ENCODE peak calls at places on chromosomes 11 and 22, in five cellular contexts. F is EH, R is GM23338, V is anterior cingulate cortex, K is HTR-8/SVneo. W is an unnamed sample.

GRCh38 chr11:14544611-14545010 is 24.4 kb upstream of the PSMA1 start:
- DNase-seq in F (peak), R (no peak), V (no peak), K (no peak), W (no peak)

GRCh38 chr11:117096140-117096972 is 1.9 kb downstream of the SIK3 start:
- DNase-seq in F (peak), R (peak), V (peak), K (peak), W (no peak)

GRCh38 chr11:20388096-20389055 is 860 bp downstream of the PRMT3 start:
- DNase-seq in F (peak), R (no peak), V (no peak), K (no peak), W (no peak)

GRCh38 chr11:35366798-35367197 is 52.6 kb downstream of the SLC1A2 start:
- DNase-seq in F (no peak), R (no peak), V (no peak), K (no peak), W (no peak)

GRCh38 chr11:117950320-117950719 is 21.1 kb upstream of the TMPRSS13 start:
- DNase-seq in F (no peak), R (no peak), V (no peak), K (no peak), W (peak)

GRCh38 chr11:131824766-131825165 is 454.4 kb downstream of the NTM start:
- DNase-seq in F (peak), R (no peak), V (no peak), K (no peak), W (no peak)

GRCh38 chr11:74468058-74468457 is 709 bp upstream of the KCNE3 start:
- DNase-seq in F (no peak), R (peak), V (no peak), K (no peak), W (no peak)

GRCh38 chr11:62905286-62905685 is 15.9 kb downstream of the CHRM1 start:
- DNase-seq in F (no peak), R (no peak), V (no peak), K (no peak), W (no peak)

GRCh38 chr11:80987161-80987560 is 1546.3 kb upstream of the TENM4 start:
- DNase-seq in F (no peak), R (no peak), V (no peak), K (no peak), W (no peak)

GRCh38 chr22:36184433-36185035 is 17.1 kb downstream of the APOL4 start:
- DNase-seq in F (peak), R (no peak), V (peak), K (no peak), W (no peak)

GRCh38 chr11:111793863-111794262 is 27.7 kb upstream of the PPP2R1B start:
- DNase-seq in F (peak), R (no peak), V (no peak), K (no peak), W (no peak)

GRCh38 chr22:23035557-23036277 is 34.6 kb upstream of the GNAZ start:
- DNase-seq in F (no peak), R (no peak), V (no peak), K (no peak), W (no peak)

GRCh38 chr11:12864316-12865156 is 144.6 kb upstream of the RASSF10 start:
- DNase-seq in F (peak), R (peak), V (no peak), K (peak), W (no peak)

GRCh38 chr11:12631651-12632050 is 42.6 kb upstream of the TEAD1 start:
- DNase-seq in F (no peak), R (no peak), V (no peak), K (no peak), W (no peak)

GRCh38 chr11:75105462-75105925 is 8.8 kb upstream of the OR2AT4 start:
- DNase-seq in F (peak), R (peak), V (no peak), K (no peak), W (no peak)

GRCh38 chr11:43736502-43737193 is 56.1 kb downstream of the HSD17B12 start:
- DNase-seq in F (peak), R (no peak), V (no peak), K (no peak), W (no peak)

GRCh38 chr11:26841818-26842457 is 120.1 kb upstream of the SLC5A12 start:
- DNase-seq in F (peak), R (no peak), V (no peak), K (no peak), W (no peak)

GRCh38 chr11:112590778-112591177 is 330.1 kb upstream of the PLET1 start:
- DNase-seq in F (peak), R (peak), V (no peak), K (no peak), W (no peak)

GRCh38 chr11:132408877-132409276 is 1038.5 kb downstream of the NTM start:
- DNase-seq in F (no peak), R (no peak), V (no peak), K (no peak), W (no peak)

GRCh38 chr11:5102246-5102645 is 32.9 kb downstream of the OR52E1 start:
- DNase-seq in F (no peak), R (peak), V (no peak), K (no peak), W (no peak)

GRCh38 chr22:48394787-48395620 is 1432.7 kb downstream of the BRD1 start:
- DNase-seq in F (no peak), R (no peak), V (no peak), K (no peak), W (no peak)

GRCh38 chr11:134497586-134497985 is 85.5 kb upstream of the B3GAT1 start:
- DNase-seq in F (no peak), R (no peak), V (no peak), K (no peak), W (no peak)

GRCh38 chr11:72813740-72814138 is 472 bp upstream of the ATG16L2 start:
- DNase-seq in F (peak), R (peak), V (no peak), K (peak), W (peak)

GRCh38 chr22:50247748-50248147 is 2.9 kb upstream of the TUBGCP6 start:
- DNase-seq in F (peak), R (peak), V (no peak), K (no peak), W (no peak)

GRCh38 chr11:12207384-12208150 is 97.2 kb downstream of the MICAL2 start:
- DNase-seq in F (peak), R (no peak), V (no peak), K (no peak), W (no peak)

GRCh38 chr11:111676878-111677585 is 74.8 kb downstream of the SIK2 start:
- DNase-seq in F (peak), R (no peak), V (no peak), K (peak), W (no peak)

GRCh38 chr11:44266056-44266780 is 43.7 kb downstream of the ALX4 start:
- DNase-seq in F (no peak), R (no peak), V (no peak), K (no peak), W (no peak)

GRCh38 chr22:46931414-46931813 is 169.0 kb downstream of the TBC1D22A start:
- DNase-seq in F (peak), R (peak), V (no peak), K (peak), W (no peak)

GRCh38 chr11:1824221-1825038 is 10.4 kb upstream of the SYT8 start:
- DNase-seq in F (no peak), R (no peak), V (no peak), K (no peak), W (no peak)

GRCh38 chr11:64642876-64643257 is 51.8 kb downstream of the SLC22A12 start:
- DNase-seq in F (no peak), R (no peak), V (no peak), K (no peak), W (no peak)

W was measured in lung.